ENCODE peak calls at places on chromosomes 2 and 18, in eight cellular contexts. P, G, F, Q, V, X, Y and U are unnamed samples.
A peak's percentile ranks its signal among the peaks of the same experiment; 100 is the strongest.

GRCh38 chr18:23155537-23155936 is 20.3 kb downstream of the CABLES1 start:
- DNase-seq in P (no peak), G (no peak), F (no peak), Q (no peak), V (no peak), X (no peak), Y (no peak), U (peak; percentile 43)

GRCh38 chr2:232113821-232114220 is 152.3 kb downstream of the DIS3L2 start:
- DNase-seq in P (no peak), G (no peak), F (no peak), Q (no peak), V (no peak), X (no peak), Y (no peak), U (no peak)

GRCh38 chr2:85216051-85216431 is 82.8 kb downstream of the TCF7L1 start:
- DNase-seq in P (no peak), G (no peak), F (no peak), Q (no peak), V (no peak), X (no peak), Y (no peak), U (no peak)

GRCh38 chr2:227198866-227199265 is 34.4 kb downstream of the COL4A3 start:
- DNase-seq in P (no peak), G (no peak), F (no peak), Q (no peak), V (no peak), X (no peak), Y (no peak), U (no peak)

GRCh38 chr2:10057231-10058107 is 14.1 kb downstream of the KLF11 start:
- DNase-seq in P (peak; percentile 78), G (peak; percentile 57), F (no peak), Q (no peak), V (peak; percentile 86), X (no peak), Y (peak; percentile 79), U (peak; percentile 98)

GRCh38 chr18:33264566-33264965 is 176.0 kb downstream of the CCDC178 start:
- DNase-seq in P (no peak), G (no peak), F (no peak), Q (no peak), V (no peak), X (no peak), Y (no peak), U (no peak)

GRCh38 chr2:157488877-157489276 is 45.0 kb upstream of the CYTIP start:
- DNase-seq in P (no peak), G (peak; percentile 75), F (no peak), Q (no peak), V (no peak), X (no peak), Y (no peak), U (peak; percentile 45)

GRCh38 chr2:128358941-128359731 is 40.5 kb upstream of the HS6ST1 start:
- DNase-seq in P (no peak), G (no peak), F (peak; percentile 52), Q (no peak), V (no peak), X (no peak), Y (no peak), U (peak; percentile 45)

GRCh38 chr2:47088371-47089082 is 66.6 kb downstream of the STPG4 start:
- DNase-seq in P (peak; percentile 16), G (no peak), F (no peak), Q (no peak), V (no peak), X (no peak), Y (peak; percentile 54), U (peak; percentile 78)

GRCh38 chr2:112724611-112725525 is 4.0 kb downstream of the NT5DC4 start:
- DNase-seq in P (no peak), G (no peak), F (no peak), Q (no peak), V (no peak), X (no peak), Y (no peak), U (peak; percentile 83)

GRCh38 chr2:134359367-134360081 is 105.7 kb downstream of the MGAT5 start:
- DNase-seq in P (peak; percentile 17), G (no peak), F (peak; percentile 70), Q (no peak), V (peak; percentile 60), X (no peak), Y (no peak), U (no peak)

GRCh38 chr2:24768601-24769000 is 24.6 kb downstream of the PTRHD1 start:
- DNase-seq in P (peak; percentile 61), G (no peak), F (no peak), Q (no peak), V (no peak), X (no peak), Y (no peak), U (peak; percentile 52)

GRCh38 chr18:21682276-21683051 is 22.1 kb downstream of the ABHD3 start:
- DNase-seq in P (no peak), G (no peak), F (no peak), Q (no peak), V (no peak), X (no peak), Y (no peak), U (no peak)

GRCh38 chr2:64918220-64918886 is 70.8 kb upstream of the SLC1A4 start:
- DNase-seq in P (no peak), G (no peak), F (no peak), Q (no peak), V (no peak), X (no peak), Y (no peak), U (peak; percentile 76)

GRCh38 chr2:145511946-145512345 is 992.0 kb upstream of the ZEB2 start:
- DNase-seq in P (no peak), G (no peak), F (no peak), Q (no peak), V (no peak), X (no peak), Y (no peak), U (no peak)

GRCh38 chr2:164920430-164920829 is 34.9 kb downstream of the SLC38A11 start:
- DNase-seq in P (no peak), G (no peak), F (no peak), Q (no peak), V (no peak), X (no peak), Y (no peak), U (no peak)

GRCh38 chr2:127891806-127892205 is 6.0 kb upstream of the AMMECR1L start:
- DNase-seq in P (no peak), G (no peak), F (peak; percentile 73), Q (no peak), V (no peak), X (no peak), Y (peak; percentile 47), U (peak; percentile 67)

GRCh38 chr2:1564506-1564905 is 151.2 kb downstream of the TPO start:
- DNase-seq in P (peak; percentile 48), G (no peak), F (no peak), Q (no peak), V (peak; percentile 42), X (no peak), Y (peak; percentile 76), U (no peak)

DNA sequence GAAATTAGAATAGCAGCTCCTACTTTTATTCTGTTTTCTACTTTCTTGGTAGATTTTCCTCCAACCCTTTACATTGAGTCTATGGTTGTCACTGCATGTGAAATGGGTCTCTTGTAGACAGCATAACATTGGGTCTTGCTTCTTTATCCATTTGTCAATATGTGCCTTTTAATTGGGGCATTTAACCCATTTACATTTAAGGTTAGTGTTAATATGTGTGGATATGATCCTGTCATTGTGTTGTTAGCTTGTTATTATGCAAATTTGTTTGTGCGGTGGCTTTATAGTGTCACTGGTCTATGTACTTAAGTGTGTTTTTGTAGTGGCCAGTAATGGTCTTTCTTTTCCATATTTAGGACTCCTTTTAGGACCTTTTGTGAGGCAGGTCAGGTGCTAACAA is 276.9 kb upstream of the SPHKAP start:
- DNase-seq in P (no peak), G (no peak), F (no peak), Q (no peak), V (no peak), X (no peak), Y (no peak), U (no peak)
- H3K9me3 ChIP-seq in P (peaks cover 39% of the 10 kb centered on the region), G (no peaks in the 10 kb centered on the region), F (peaks cover 17% of the 10 kb centered on the region), Q (peaks cover 3% of the 10 kb centered on the region), V (no peaks in the 10 kb centered on the region), X (peaks cover 3% of the 10 kb centered on the region), Y (peaks cover 19% of the 10 kb centered on the region), U (peaks cover 23% of the 10 kb centered on the region)

DNA sequence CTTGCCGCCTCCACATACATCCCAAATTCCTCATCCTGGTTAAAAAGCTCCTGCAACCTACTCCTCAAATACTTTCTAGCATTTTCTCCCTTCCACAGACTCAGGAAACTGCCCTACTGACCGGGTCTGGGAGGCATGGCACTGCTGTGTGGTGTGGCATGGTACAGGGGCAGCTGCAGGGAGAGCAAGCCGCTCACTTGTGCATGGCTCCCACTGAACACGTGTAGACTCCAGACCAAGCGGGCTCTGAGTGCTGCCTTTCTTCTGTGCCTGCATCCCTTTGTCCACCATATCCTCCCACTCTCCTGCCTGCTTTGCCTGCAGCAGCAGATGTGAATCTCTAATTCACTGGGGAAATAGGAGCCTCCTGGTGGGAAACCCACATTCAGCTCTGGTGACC is 72.2 kb downstream of the CCDC93 start:
- DNase-seq in P (no peak), G (no peak), F (no peak), Q (no peak), V (no peak), X (no peak), Y (no peak), U (no peak)
- H3K36me3 ChIP-seq in P (peaks cover 99% of the 10 kb centered on the region), G (peaks cover 100% of the 10 kb centered on the region), F (peaks cover 100% of the 10 kb centered on the region), Q (peaks cover 79% of the 10 kb centered on the region), V (peaks cover 17% of the 10 kb centered on the region), X (peaks cover 100% of the 10 kb centered on the region), Y (peaks cover 100% of the 10 kb centered on the region), U (peaks cover 74% of the 10 kb centered on the region)

GRCh38 chr2:59830601-59831000 is 722.9 kb downstream of the BCL11A start:
- DNase-seq in P (no peak), G (no peak), F (no peak), Q (no peak), V (no peak), X (no peak), Y (no peak), U (no peak)

GRCh38 chr2:59824314-59824713 is 729.1 kb downstream of the BCL11A start:
- DNase-seq in P (no peak), G (no peak), F (no peak), Q (no peak), V (no peak), X (no peak), Y (no peak), U (no peak)

GRCh38 chr2:59826177-59826576 is 727.3 kb downstream of the BCL11A start:
- DNase-seq in P (no peak), G (no peak), F (no peak), Q (no peak), V (no peak), X (no peak), Y (no peak), U (no peak)

GRCh38 chr2:59827677-59828076 is 725.8 kb downstream of the BCL11A start:
- DNase-seq in P (no peak), G (no peak), F (no peak), Q (no peak), V (no peak), X (no peak), Y (no peak), U (no peak)
- H3K4me3 ChIP-seq in P (no peak overlapping the region), G (no peak overlapping the region), F (no peak overlapping the region), Q (no peak overlapping the region), V (no peak overlapping the region), X (no peak overlapping the region), Y (no peak overlapping the region), U (no peak overlapping the region)

DNA sequence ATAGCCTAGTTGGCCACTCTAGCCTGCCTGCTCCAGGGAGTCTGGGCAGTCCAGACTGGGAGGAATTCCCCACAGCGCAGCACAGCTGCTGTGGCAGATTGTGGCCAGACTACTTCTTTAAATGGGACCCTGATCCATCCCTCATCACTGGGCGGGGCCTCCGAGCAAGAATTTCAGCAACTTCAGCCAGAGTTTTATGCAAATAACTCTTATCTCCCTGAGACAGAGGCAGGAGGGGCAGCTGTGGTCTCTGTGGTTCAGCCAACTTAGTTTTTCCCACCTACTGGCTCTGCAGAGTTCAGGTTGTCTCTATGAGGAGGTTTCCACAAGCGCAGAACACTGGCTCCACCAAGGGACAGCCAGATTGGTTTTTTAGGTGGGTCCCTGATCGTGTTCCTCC is 1583.2 kb downstream of the SUCLG1 start:
- DNase-seq in P (no peak), G (no peak), F (no peak), Q (no peak), V (no peak), X (no peak), Y (no peak), U (peak; percentile 49)
- H3K9me3 ChIP-seq in P (no peaks in the 10 kb centered on the region), G (no peaks in the 10 kb centered on the region), F (no peaks in the 10 kb centered on the region), Q (no peaks in the 10 kb centered on the region), V (no peaks in the 10 kb centered on the region), X (no peaks in the 10 kb centered on the region), Y (no peaks in the 10 kb centered on the region), U (peaks cover 22% of the 10 kb centered on the region)